ENCODE peak calls at places on chromosomes 5 and 9, in seven cellular contexts. E, Z, R, A, H, L and U are unnamed samples.
A peak's percentile ranks its signal among the peaks of the same experiment; 100 is the strongest.

GRCh38 chr5:131169810-131170539 is 769 bp upstream of the LYRM7 start:
- DNase-seq in E (no peak), Z (no peak), R (no peak), A (no peak), H (no peak), L (no peak), U (no peak)

GRCh38 chr5:173963107-173963506 is 25.9 kb upstream of the C5orf47 start:
- DNase-seq in E (no peak), Z (peak; percentile 46), R (peak; percentile 43), A (no peak), H (no peak), L (no peak), U (no peak)

GRCh38 chr9:115649991-115650472 is 503.6 kb upstream of the PAPPA start:
- DNase-seq in E (peak; percentile 73), Z (peak; percentile 60), R (no peak), A (peak; percentile 14), H (no peak), L (no peak), U (peak; percentile 26)

GRCh38 chr9:83935276-83935890 is 14.2 kb upstream of the KIF27 start:
- DNase-seq in E (no peak), Z (no peak), R (no peak), A (peak; percentile 12), H (no peak), L (no peak), U (no peak)

GRCh38 chr5:143629871-143630658 is 181.9 kb upstream of the HMHB1 start:
- DNase-seq in E (no peak), Z (no peak), R (no peak), A (no peak), H (no peak), L (no peak), U (no peak)

GRCh38 chr5:140131967-140132409 is 6.3 kb downstream of the IGIP start:
- DNase-seq in E (no peak), Z (no peak), R (no peak), A (peak; percentile 71), H (no peak), L (no peak), U (no peak)

GRCh38 chr9:131824175-131824594 is 84.3 kb upstream of the RAPGEF1 start:
- DNase-seq in E (no peak), Z (no peak), R (no peak), A (no peak), H (no peak), L (no peak), U (no peak)

GRCh38 chr5:85249204-85249603 is 864.5 kb upstream of the EDIL3 start:
- DNase-seq in E (no peak), Z (no peak), R (no peak), A (no peak), H (no peak), L (no peak), U (no peak)

GRCh38 chr5:138650999-138651766 is 76.0 kb upstream of the HSPA9 start:
- DNase-seq in E (no peak), Z (no peak), R (no peak), A (no peak), H (no peak), L (no peak), U (no peak)

GRCh38 chr5:111742595-111742994 is 14.4 kb downstream of the NREP start:
- DNase-seq in E (no peak), Z (no peak), R (no peak), A (peak; percentile 63), H (no peak), L (no peak), U (peak; percentile 22)

GRCh38 chr9:2907401-2907800 is 63.5 kb upstream of the PUM3 start:
- DNase-seq in E (no peak), Z (no peak), R (no peak), A (no peak), H (no peak), L (no peak), U (no peak)

GRCh38 chr9:134678671-134679443 is 37.3 kb downstream of the COL5A1 start:
- DNase-seq in E (no peak), Z (no peak), R (no peak), A (no peak), H (no peak), L (no peak), U (no peak)

GRCh38 chr5:41707853-41708603 is 162.2 kb downstream of the OXCT1 start:
- DNase-seq in E (no peak), Z (no peak), R (peak; percentile 2), A (peak; percentile 57), H (no peak), L (no peak), U (no peak)

GRCh38 chr9:21528123-21528808 is 46.2 kb upstream of the IFNE start:
- DNase-seq in E (no peak), Z (no peak), R (no peak), A (no peak), H (no peak), L (no peak), U (no peak)
- H3K9me3 ChIP-seq in E (no peaks in the 10 kb centered on the region), Z (no peaks in the 10 kb centered on the region), R (peaks cover 66% of the 10 kb centered on the region), A (no peaks in the 10 kb centered on the region), H (no peaks in the 10 kb centered on the region), L (no peaks in the 10 kb centered on the region), U (no peaks in the 10 kb centered on the region)

GRCh38 chr5:141431286-141431685 is 979 bp downstream of the PCDHGA12 start:
- DNase-seq in E (no peak), Z (no peak), R (no peak), A (peak; percentile 33), H (no peak), L (no peak), U (no peak)
- H3K9me3 ChIP-seq in E (peaks cover 10% of the 10 kb centered on the region), Z (no peaks in the 10 kb centered on the region), R (peaks cover 59% of the 10 kb centered on the region), A (no peaks in the 10 kb centered on the region), H (peaks cover 9% of the 10 kb centered on the region), L (peaks cover 5% of the 10 kb centered on the region), U (peaks cover 27% of the 10 kb centered on the region)

GRCh38 chr5:25107878-25108277 is 463.1 kb upstream of the CDH10 start:
- DNase-seq in E (no peak), Z (no peak), R (no peak), A (no peak), H (no peak), L (no peak), U (no peak)
- H3K9me3 ChIP-seq in E (peaks cover 11% of the 10 kb centered on the region), Z (no peaks in the 10 kb centered on the region), R (no peaks in the 10 kb centered on the region), A (no peaks in the 10 kb centered on the region), H (no peaks in the 10 kb centered on the region), L (no peaks in the 10 kb centered on the region), U (no peaks in the 10 kb centered on the region)

GRCh38 chr5:159106193-159106568 is 6.5 kb upstream of the EBF1 start:
- DNase-seq in E (no peak), Z (no peak), R (no peak), A (no peak), H (no peak), L (no peak), U (no peak)
- H3K9me3 ChIP-seq in E (no peaks in the 10 kb centered on the region), Z (no peaks in the 10 kb centered on the region), R (no peaks in the 10 kb centered on the region), A (no peaks in the 10 kb centered on the region), H (no peaks in the 10 kb centered on the region), L (no peaks in the 10 kb centered on the region), U (no peaks in the 10 kb centered on the region)

GRCh38 chr5:3145641-3146040 is 394.2 kb upstream of the IRX2 start:
- DNase-seq in E (no peak), Z (no peak), R (no peak), A (no peak), H (no peak), L (no peak), U (no peak)

GRCh38 chr5:3143382-3143781 is 391.9 kb upstream of the IRX2 start:
- DNase-seq in E (no peak), Z (no peak), R (no peak), A (no peak), H (no peak), L (no peak), U (no peak)

GRCh38 chr5:3142261-3143027 is 391.0 kb upstream of the IRX2 start:
- DNase-seq in E (no peak), Z (no peak), R (no peak), A (no peak), H (no peak), L (no peak), U (no peak)

GRCh38 chr5:3139596-3139995 is 388.1 kb upstream of the IRX2 start:
- DNase-seq in E (no peak), Z (no peak), R (no peak), A (no peak), H (no peak), L (no peak), U (no peak)

DNA sequence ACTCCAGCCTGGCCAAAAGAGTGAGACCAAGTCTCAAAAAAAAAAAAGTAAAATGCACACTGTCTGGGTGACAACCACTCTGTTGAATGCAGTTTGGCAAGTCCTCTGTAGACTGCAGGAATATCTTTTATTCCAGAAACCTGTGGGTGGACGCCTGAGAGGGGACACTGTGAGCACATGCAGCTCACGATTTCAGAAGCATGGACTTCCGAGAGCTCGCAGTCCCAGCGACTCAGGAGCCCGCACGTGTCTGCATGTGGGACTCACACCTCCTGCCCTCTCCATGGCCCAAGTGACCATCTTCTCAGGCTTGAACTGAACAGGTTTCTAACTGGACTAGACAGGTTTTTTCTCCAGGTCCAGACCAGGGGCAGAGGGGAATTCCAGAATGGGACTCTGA is 388.6 kb upstream of the IRX2 start:
- DNase-seq in E (no peak), Z (no peak), R (no peak), A (no peak), H (no peak), L (no peak), U (no peak)
- H3K9me3 ChIP-seq in E (no peaks in the 10 kb centered on the region), Z (no peaks in the 10 kb centered on the region), R (no peaks in the 10 kb centered on the region), A (peaks cover 4% of the 10 kb centered on the region), H (no peaks in the 10 kb centered on the region), L (no peaks in the 10 kb centered on the region), U (no peaks in the 10 kb centered on the region)

GRCh38 chr5:44794371-44794770 is 14.4 kb upstream of the MRPS30 start:
- DNase-seq in E (no peak), Z (no peak), R (no peak), A (no peak), H (no peak), L (no peak), U (no peak)
- H3K9me3 ChIP-seq in E (no peaks in the 10 kb centered on the region), Z (no peaks in the 10 kb centered on the region), R (no peaks in the 10 kb centered on the region), A (no peaks in the 10 kb centered on the region), H (peaks cover 4% of the 10 kb centered on the region), L (no peaks in the 10 kb centered on the region), U (no peaks in the 10 kb centered on the region)

GRCh38 chr5:124986667-124987066 is 240.2 kb upstream of the ZNF608 start:
- DNase-seq in E (no peak), Z (no peak), R (no peak), A (no peak), H (no peak), L (no peak), U (no peak)
- H3K9me3 ChIP-seq in E (no peaks in the 10 kb centered on the region), Z (no peaks in the 10 kb centered on the region), R (peaks cover 5% of the 10 kb centered on the region), A (no peaks in the 10 kb centered on the region), H (no peaks in the 10 kb centered on the region), L (no peaks in the 10 kb centered on the region), U (no peaks in the 10 kb centered on the region)